ENCODE peak calls at places on chromosomes 6 and 20, in four cellular contexts. One of them, this sample, is unnamed.

GRCh38 chr6:52087498-52087999 is at the start of gene PKHD1:
- DNase-seq in NCI-H526 treated with DMSO at 0.1 percent for 48 hours: no peak
- DNase-seq in fibroblast of villous mesenchyme: peak; percentile 7
- DNase-seq in KBM-7: peak; percentile 14
- DNase-seq in this sample: no peak

GRCh38 chr6:42774201-42774600 is 7.7 kb upstream of the BICRAL start:
- DNase-seq in NCI-H526 treated with DMSO at 0.1 percent for 48 hours: no peak
- DNase-seq in fibroblast of villous mesenchyme: no peak
- DNase-seq in KBM-7: no peak
- DNase-seq in this sample: no peak

GRCh38 chr20:329325-329695 is 4.0 kb downstream of the SOX12 start:
- DNase-seq in NCI-H526 treated with DMSO at 0.1 percent for 48 hours: no peak
- DNase-seq in fibroblast of villous mesenchyme: no peak
- DNase-seq in KBM-7: no peak
- DNase-seq in this sample: no peak

GRCh38 chr20:38258545-38259223 is 1.9 kb downstream of the KIAA1755 start:
- DNase-seq in NCI-H526 treated with DMSO at 0.1 percent for 48 hours: no peak
- DNase-seq in fibroblast of villous mesenchyme: no peak
- DNase-seq in KBM-7: no peak
- DNase-seq in this sample: no peak

GRCh38 chr6:75196051-75196743 is 9.7 kb downstream of the COL12A1 start:
- DNase-seq in NCI-H526 treated with DMSO at 0.1 percent for 48 hours: no peak
- DNase-seq in fibroblast of villous mesenchyme: peak; percentile 75
- DNase-seq in KBM-7: no peak
- DNase-seq in this sample: peak; percentile 55

GRCh38 chr6:44626608-44627007 is 239.1 kb downstream of the CDC5L start:
- DNase-seq in NCI-H526 treated with DMSO at 0.1 percent for 48 hours: no peak
- DNase-seq in fibroblast of villous mesenchyme: no peak
- DNase-seq in KBM-7: no peak
- DNase-seq in this sample: no peak

GRCh38 chr6:49923826-49924225 is 40.1 kb downstream of the DEFB114 start:
- DNase-seq in NCI-H526 treated with DMSO at 0.1 percent for 48 hours: no peak
- DNase-seq in fibroblast of villous mesenchyme: no peak
- DNase-seq in KBM-7: no peak
- DNase-seq in this sample: no peak

GRCh38 chr20:60804240-60804917 is 447.7 kb upstream of the CDH4 start:
- DNase-seq in NCI-H526 treated with DMSO at 0.1 percent for 48 hours: no peak
- DNase-seq in fibroblast of villous mesenchyme: no peak
- DNase-seq in KBM-7: no peak
- DNase-seq in this sample: no peak

GRCh38 chr20:12153616-12154015 is 235.9 kb downstream of the BTBD3 start:
- DNase-seq in NCI-H526 treated with DMSO at 0.1 percent for 48 hours: no peak
- DNase-seq in fibroblast of villous mesenchyme: peak; percentile 51
- DNase-seq in KBM-7: no peak
- DNase-seq in this sample: peak; percentile 61

GRCh38 chr6:113461153-113461897 is 395.8 kb upstream of the MARCKS start:
- DNase-seq in NCI-H526 treated with DMSO at 0.1 percent for 48 hours: no peak
- DNase-seq in fibroblast of villous mesenchyme: no peak
- DNase-seq in KBM-7: no peak
- DNase-seq in this sample: no peak

GRCh38 chr6:139587469-139587868 is 213.0 kb upstream of the CITED2 start:
- DNase-seq in NCI-H526 treated with DMSO at 0.1 percent for 48 hours: no peak
- DNase-seq in fibroblast of villous mesenchyme: peak; percentile 94
- DNase-seq in KBM-7: no peak
- DNase-seq in this sample: peak; percentile 79

GRCh38 chr6:91141352-91141751 is 554.5 kb upstream of the MAP3K7 start:
- DNase-seq in NCI-H526 treated with DMSO at 0.1 percent for 48 hours: no peak
- DNase-seq in fibroblast of villous mesenchyme: no peak
- DNase-seq in KBM-7: peak; percentile 58
- DNase-seq in this sample: no peak

GRCh38 chr6:113381957-113382356 is 475.2 kb upstream of the MARCKS start:
- DNase-seq in NCI-H526 treated with DMSO at 0.1 percent for 48 hours: no peak
- DNase-seq in fibroblast of villous mesenchyme: peak; percentile 50
- DNase-seq in KBM-7: peak; percentile 11
- DNase-seq in this sample: peak; percentile 76

GRCh38 chr6:137430954-137431353 is 63.2 kb downstream of the OLIG3 start:
- DNase-seq in NCI-H526 treated with DMSO at 0.1 percent for 48 hours: no peak
- DNase-seq in fibroblast of villous mesenchyme: no peak
- DNase-seq in KBM-7: no peak
- DNase-seq in this sample: no peak

GRCh38 chr6:33577106-33577535 is 3.0 kb downstream of the BAK1 start:
- DNase-seq in NCI-H526 treated with DMSO at 0.1 percent for 48 hours: no peak
- DNase-seq in fibroblast of villous mesenchyme: no peak
- DNase-seq in KBM-7: peak; percentile 97
- DNase-seq in this sample: no peak

GRCh38 chr6:31585531-31585930 is 546 bp upstream of the LST1 start:
- DNase-seq in NCI-H526 treated with DMSO at 0.1 percent for 48 hours: no peak
- DNase-seq in fibroblast of villous mesenchyme: no peak
- DNase-seq in KBM-7: peak; percentile 76
- DNase-seq in this sample: no peak

GRCh38 chr6:10412165-10412947 is 2.5 kb downstream of the TFAP2A start:
- DNase-seq in NCI-H526 treated with DMSO at 0.1 percent for 48 hours: peak; percentile 68
- DNase-seq in fibroblast of villous mesenchyme: peak; percentile 65
- DNase-seq in KBM-7: peak; percentile 89
- DNase-seq in this sample: no peak

GRCh38 chr20:39960522-39961420 is 728.3 kb downstream of the MAFB start:
- DNase-seq in NCI-H526 treated with DMSO at 0.1 percent for 48 hours: no peak
- DNase-seq in fibroblast of villous mesenchyme: no peak
- DNase-seq in KBM-7: no peak
- DNase-seq in this sample: no peak

GRCh38 chr6:153129873-153130514 is 1.1 kb downstream of the RGS17 start:
- DNase-seq in NCI-H526 treated with DMSO at 0.1 percent for 48 hours: no peak
- DNase-seq in fibroblast of villous mesenchyme: no peak
- DNase-seq in KBM-7: no peak
- DNase-seq in this sample: no peak

GRCh38 chr20:58179432-58180099 is 48.9 kb downstream of the ANKRD60 start:
- DNase-seq in NCI-H526 treated with DMSO at 0.1 percent for 48 hours: peak; percentile 21
- DNase-seq in fibroblast of villous mesenchyme: peak; percentile 19
- DNase-seq in KBM-7: peak; percentile 68
- DNase-seq in this sample: no peak

GRCh38 chr6:13184547-13184946 is 143.8 kb downstream of the TBC1D7 start:
- DNase-seq in NCI-H526 treated with DMSO at 0.1 percent for 48 hours: no peak
- DNase-seq in fibroblast of villous mesenchyme: no peak
- DNase-seq in KBM-7: no peak
- DNase-seq in this sample: no peak

GRCh38 chr6:32191696-32192607 is 491 bp downstream of the GPSM3 start:
- DNase-seq in NCI-H526 treated with DMSO at 0.1 percent for 48 hours: no peak
- DNase-seq in fibroblast of villous mesenchyme: no peak
- DNase-seq in KBM-7: no peak
- DNase-seq in this sample: no peak

GRCh38 chr20:39289831-39290230 is 327.7 kb downstream of the DHX35 start:
- DNase-seq in NCI-H526 treated with DMSO at 0.1 percent for 48 hours: no peak
- DNase-seq in fibroblast of villous mesenchyme: no peak
- DNase-seq in KBM-7: no peak
- DNase-seq in this sample: no peak

GRCh38 chr6:110652520-110652919 is 162.7 kb downstream of the CDK19 start:
- DNase-seq in NCI-H526 treated with DMSO at 0.1 percent for 48 hours: no peak
- DNase-seq in fibroblast of villous mesenchyme: no peak
- DNase-seq in KBM-7: no peak
- DNase-seq in this sample: no peak

GRCh38 chr6:126123226-126123625 is 136.9 kb downstream of the TRMT11 start:
- DNase-seq in NCI-H526 treated with DMSO at 0.1 percent for 48 hours: no peak
- DNase-seq in fibroblast of villous mesenchyme: peak; percentile 51
- DNase-seq in KBM-7: no peak
- DNase-seq in this sample: no peak

GRCh38 chr20:56793916-56794315 is 164.8 kb downstream of the TFAP2C start:
- DNase-seq in NCI-H526 treated with DMSO at 0.1 percent for 48 hours: no peak
- DNase-seq in fibroblast of villous mesenchyme: no peak
- DNase-seq in KBM-7: no peak
- DNase-seq in this sample: no peak

GRCh38 chr6:136113736-136114173 is 136.4 kb downstream of the MTFR2 start:
- DNase-seq in NCI-H526 treated with DMSO at 0.1 percent for 48 hours: peak; percentile 2
- DNase-seq in fibroblast of villous mesenchyme: peak; percentile 89
- DNase-seq in KBM-7: peak; percentile 7
- DNase-seq in this sample: peak; percentile 52

GRCh38 chr6:138088307-138088744 is 18.9 kb downstream of the PERP start:
- DNase-seq in NCI-H526 treated with DMSO at 0.1 percent for 48 hours: no peak
- DNase-seq in fibroblast of villous mesenchyme: peak; percentile 87
- DNase-seq in KBM-7: no peak
- DNase-seq in this sample: no peak

GRCh38 chr6:138349891-138350290 is 27.8 kb upstream of the SMIM28 start:
- DNase-seq in NCI-H526 treated with DMSO at 0.1 percent for 48 hours: no peak
- DNase-seq in fibroblast of villous mesenchyme: no peak
- DNase-seq in KBM-7: no peak
- DNase-seq in this sample: no peak

GRCh38 chr20:10672579-10673127 is 1.1 kb downstream of the JAG1 start:
- DNase-seq in NCI-H526 treated with DMSO at 0.1 percent for 48 hours: peak; percentile 65
- DNase-seq in fibroblast of villous mesenchyme: peak; percentile 75
- DNase-seq in KBM-7: peak; percentile 61
- DNase-seq in this sample: no peak

GRCh38 chr20:15930324-15931305 is 642.6 kb downstream of the KIF16B start:
- DNase-seq in NCI-H526 treated with DMSO at 0.1 percent for 48 hours: no peak
- DNase-seq in fibroblast of villous mesenchyme: peak; percentile 32
- DNase-seq in KBM-7: peak; percentile 1
- DNase-seq in this sample: peak; percentile 4

GRCh38 chr6:128036808-128037570 is 136.1 kb upstream of the THEMIS start:
- DNase-seq in NCI-H526 treated with DMSO at 0.1 percent for 48 hours: no peak
- DNase-seq in fibroblast of villous mesenchyme: peak; percentile 34
- DNase-seq in KBM-7: no peak
- DNase-seq in this sample: no peak